ENCODE peak calls at places on chromosomes 2 and 18, in five cellular contexts. J is AG04450; H is T-cell; F is caudate nucleus; S is stimulated activated naive CD4-positive, alpha-beta T cell. D is an unnamed sample.

GRCh38 chr2:197786010-197786877 is 1.1 kb upstream of the BOLL start:
- DNase-seq in H (peak), F (no peak), S (peak), J (no peak), D (peak)

GRCh38 chr2:171824086-171824485 is 70.0 kb downstream of the SLC25A12 start:
- DNase-seq in J (no peak), H (no peak), S (no peak), F (no peak), D (no peak)

GRCh38 chr18:6731197-6731596 is 1.7 kb downstream of the ARHGAP28 start:
- DNase-seq in S (no peak), J (peak), F (no peak), H (no peak), D (peak)

GRCh38 chr2:223052710-223053261 is 796 bp downstream of the KCNE4 start:
- DNase-seq in J (no peak), H (no peak), S (no peak), F (no peak), D (no peak)

GRCh38 chr2:37350034-37350433 is 5.6 kb downstream of the QPCT start:
- DNase-seq in J (no peak), F (no peak), S (no peak), H (no peak), D (peak)

GRCh38 chr18:48036191-48036590 is 105.7 kb upstream of the SMAD2 start:
- DNase-seq in H (no peak), J (no peak), F (no peak), S (no peak), D (peak)

GRCh38 chr2:170942615-170943014 is 13.6 kb downstream of the GORASP2 start:
- DNase-seq in S (no peak), F (no peak), J (no peak), H (no peak), D (no peak)

GRCh38 chr2:125667630-125668029 is 988.3 kb upstream of the GYPC start:
- DNase-seq in H (no peak), S (no peak), F (no peak), J (no peak), D (no peak)

GRCh38 chr2:102826904-102827303 is 65.1 kb downstream of the TMEM182 start:
- DNase-seq in F (no peak), H (no peak), S (no peak), J (no peak), D (peak)

GRCh38 chr2:101697794-101698418 is 399 bp downstream of the MAP4K4 start:
- DNase-seq in H (no peak), J (no peak), S (peak), F (no peak), D (peak)

GRCh38 chr2:42495234-42495581 is 1.4 kb upstream of the KCNG3 start:
- DNase-seq in H (no peak), S (no peak), F (no peak), J (no peak), D (no peak)

GRCh38 chr2:28292491-28292890 is 100.2 kb upstream of the FOSL2 start:
- DNase-seq in S (no peak), J (no peak), F (no peak), H (no peak), D (no peak)

GRCh38 chr2:40230717-40231300 is 221.1 kb downstream of the SLC8A1 start:
- DNase-seq in H (no peak), J (no peak), S (no peak), F (no peak), D (peak)

GRCh38 chr2:189798312-189799029 is 14.2 kb downstream of the PMS1 start:
- DNase-seq in F (no peak), J (no peak), H (no peak), S (no peak), D (peak)

GRCh38 chr2:223815884-223816570 is 21.4 kb downstream of the AP1S3 start:
- DNase-seq in H (no peak), S (no peak), J (no peak), F (no peak), D (no peak)

GRCh38 chr18:76578571-76579300 is 83.7 kb upstream of the ZNF516 start:
- DNase-seq in F (no peak), H (no peak), S (no peak), J (no peak), D (peak)

GRCh38 chr18:7090771-7091170 is 26.8 kb downstream of the LAMA1 start:
- DNase-seq in S (no peak), J (no peak), F (no peak), H (no peak), D (no peak)

GRCh38 chr2:233385489-233386044 is 31.3 kb downstream of the DGKD start:
- DNase-seq in F (no peak), J (no peak), S (peak), H (peak), D (no peak)

GRCh38 chr2:207876834-207877535 is 107.3 kb upstream of the FZD5 start:
- DNase-seq in S (no peak), H (no peak), J (no peak), F (no peak), D (no peak)

GRCh38 chr18:65922103-65922502 is 171.3 kb downstream of the CDH7 start:
- DNase-seq in S (no peak), H (no peak), J (no peak), F (no peak), D (no peak)

GRCh38 chr2:41598161-41598894 is 449.5 kb upstream of the PKDCC start:
- DNase-seq in F (no peak), H (no peak), J (no peak), S (no peak), D (no peak)

GRCh38 chr2:69298261-69298660 is 88.8 kb downstream of the GFPT1 start:
- DNase-seq in H (no peak), S (no peak), F (no peak), J (peak), D (no peak)

GRCh38 chr18:78779996-78780718 is 199.5 kb upstream of the SALL3 start:
- DNase-seq in S (no peak), H (no peak), F (no peak), J (no peak), D (no peak)

GRCh38 chr18:70870292-70870691 is 581.4 kb downstream of the SOCS6 start:
- DNase-seq in S (no peak), F (no peak), J (no peak), H (no peak), D (no peak)

GRCh38 chr2:64196986-64197385 is 52.8 kb upstream of the PELI1 start:
- DNase-seq in H (no peak), J (no peak), S (no peak), F (no peak), D (peak)

D was measured in NCI-H69.